ENCODE peak calls at places on chromosomes 16 and 17, in six cellular contexts. C is mammary epithelial cell, B is AG10803, P is PC-9, X is ascending aorta, Q is upper lobe of right lung. K is an unnamed sample.
A peak's percentile ranks its signal among the peaks of the same experiment; 100 is the strongest.

GRCh38 chr16:50523710-50524109 is 24.5 kb upstream of the NKD1 start:
- DNase-seq in C (no peak), B (no peak), P (no peak), X (peak; percentile 34), Q (no peak), K (no peak)

GRCh38 chr16:58243528-58244004 is 45.7 kb upstream of the CSNK2A2 start:
- DNase-seq in C (peak; percentile 79), B (no peak), P (peak; percentile 54), X (no peak), Q (no peak), K (no peak)

GRCh38 chr17:10742431-10742830 is 12.6 kb upstream of the TMEM220 start:
- DNase-seq in C (no peak), B (no peak), P (no peak), X (peak; percentile 44), Q (no peak), K (no peak)

GRCh38 chr16:15576960-15577958 is 65.7 kb downstream of the MARF1 start:
- DNase-seq in C (no peak), B (no peak), P (peak; percentile 43), X (no peak), Q (no peak), K (no peak)

GRCh38 chr17:17839792-17840707 is 3.3 kb upstream of the SREBF1 start:
- DNase-seq in C (peak; percentile 97), B (peak; percentile 93), P (peak; percentile 93), X (peak; percentile 92), Q (peak; percentile 98), K (peak; percentile 88)

GRCh38 chr17:68576811-68577551 is 24.2 kb downstream of the FAM20A start:
- DNase-seq in C (no peak), B (peak; percentile 91), P (no peak), X (no peak), Q (no peak), K (peak; percentile 13)

GRCh38 chr16:58582971-58583765 is 46.5 kb downstream of the CNOT1 start:
- DNase-seq in C (no peak), B (no peak), P (no peak), X (no peak), Q (no peak), K (peak; percentile 20)

GRCh38 chr17:48717367-48718161 is 4.8 kb downstream of the PRAC1 start:
- DNase-seq in C (no peak), B (no peak), P (no peak), X (no peak), Q (no peak), K (no peak)

GRCh38 chr17:39198186-39198566 is 707 bp upstream of the CACNB1 start:
- DNase-seq in C (no peak), B (no peak), P (no peak), X (peak; percentile 68), Q (no peak), K (no peak)

GRCh38 chr17:17082878-17083277 is 40.6 kb downstream of the MPRIP start:
- DNase-seq in C (no peak), B (no peak), P (no peak), X (no peak), Q (peak; percentile 6), K (no peak)

GRCh38 chr17:35846055-35846809 is 22.5 kb downstream of the HEATR9 start:
- DNase-seq in C (no peak), B (peak; percentile 66), P (no peak), X (no peak), Q (no peak), K (no peak)

GRCh38 chr17:3008336-3009279 is 54.8 kb downstream of the OR1D5 start:
- DNase-seq in C (no peak), B (no peak), P (no peak), X (no peak), Q (no peak), K (no peak)

GRCh38 chr17:60107526-60108257 is 29.0 kb upstream of the HEATR6 start:
- DNase-seq in C (no peak), B (peak; percentile 66), P (no peak), X (no peak), Q (no peak), K (no peak)

GRCh38 chr16:57345021-57345420 is 13.6 kb upstream of the CCL22 start:
- DNase-seq in C (peak; percentile 37), B (no peak), P (no peak), X (no peak), Q (no peak), K (no peak)

GRCh38 chr17:32298721-32299578 is 33.3 kb downstream of the RHBDL3 start:
- DNase-seq in C (no peak), B (no peak), P (no peak), X (no peak), Q (no peak), K (no peak)

GRCh38 chr17:16584273-16584995 is 15.4 kb upstream of the ZNF287 start:
- DNase-seq in C (peak; percentile 78), B (peak; percentile 86), P (peak; percentile 67), X (peak; percentile 94), Q (peak; percentile 97), K (peak; percentile 85)

GRCh38 chr16:52581530-52581929 is 34.6 kb upstream of the TOX3 start:
- DNase-seq in C (no peak), B (no peak), P (no peak), X (no peak), Q (no peak), K (no peak)
- TF ChIP-seq CTCF in C (no peak), B (no peak), P (no peak), X (no peak), Q (no peak), K (no peak)

DNA sequence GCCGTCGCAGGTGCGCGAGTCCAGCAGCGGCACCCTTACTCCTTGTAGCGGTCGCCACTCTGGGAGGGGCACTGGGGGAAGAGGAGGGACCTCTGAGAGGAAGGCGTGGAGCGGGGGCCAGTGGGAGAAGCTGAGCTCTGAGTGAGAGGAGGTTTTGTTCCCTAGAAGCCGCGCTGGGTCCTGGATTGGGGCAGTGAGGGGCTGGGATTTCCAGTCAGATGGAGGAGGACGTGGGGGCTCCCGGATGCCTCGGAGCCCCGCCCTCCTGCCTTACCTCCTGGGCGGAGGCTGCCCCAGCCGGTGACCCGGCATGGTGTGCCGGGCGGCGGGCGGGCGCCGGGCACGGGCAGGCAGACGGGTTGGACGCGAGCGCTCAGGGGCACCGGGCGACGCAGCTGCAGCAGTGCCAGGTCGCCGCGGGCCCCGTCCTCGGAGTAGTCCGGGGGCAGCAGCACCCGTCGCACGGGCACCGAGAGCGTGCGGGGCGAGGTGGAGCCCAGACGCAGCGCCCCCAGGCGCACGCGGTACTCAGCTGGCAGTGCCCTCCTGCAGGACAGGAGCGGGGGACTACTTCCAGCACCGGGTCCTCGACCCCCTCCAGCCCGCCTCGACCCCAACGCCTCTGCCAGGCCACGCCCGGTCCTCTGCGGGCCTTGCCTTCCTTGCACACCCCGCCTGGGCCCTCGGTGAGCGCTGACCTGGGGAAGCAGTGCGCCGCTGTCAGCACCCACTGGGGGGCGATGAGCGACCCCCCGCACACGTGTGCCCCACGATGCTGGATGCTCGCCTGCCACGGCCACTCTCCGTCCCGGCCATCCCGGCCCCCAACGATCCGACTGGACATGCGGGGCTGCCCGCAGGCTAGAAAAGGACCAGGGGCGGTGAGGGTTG is 2.0 kb downstream of the PRSS33 start:
- DNase-seq in C (no peak), B (no peak), P (no peak), X (peak; percentile 45), Q (peak; percentile 74), K (no peak)
- TF ChIP-seq CTCF in C (no peak), B (no peak), P (no peak), X (no peak), Q (peak; percentile 25), K (no peak)

GRCh38 chr17:76781056-76781982 is 43.4 kb downstream of the MFSD11 start:
- DNase-seq in C (no peak), B (no peak), P (no peak), X (no peak), Q (no peak), K (no peak)
- TF ChIP-seq CTCF in C (no peak), B (no peak), P (no peak), X (no peak), Q (no peak), K (peak; percentile 10)

GRCh38 chr16:2771496-2772402 is 5.3 kb downstream of the ELOB start:
- DNase-seq in C (no peak), B (no peak), P (no peak), X (no peak), Q (peak; percentile 55), K (no peak)

GRCh38 chr16:2770781-2771111 is 6.3 kb downstream of the ELOB start:
- DNase-seq in C (no peak), B (no peak), P (no peak), X (no peak), Q (no peak), K (no peak)

GRCh38 chr16:2769100-2769529 is 8.0 kb downstream of the ELOB start:
- DNase-seq in C (no peak), B (no peak), P (no peak), X (no peak), Q (peak; percentile 63), K (no peak)

GRCh38 chr16:2769675-2770056 is 7.4 kb downstream of the ELOB start:
- DNase-seq in C (peak; percentile 74), B (peak; percentile 29), P (no peak), X (no peak), Q (peak; percentile 80), K (no peak)

GRCh38 chr16:2770057-2770780 is 6.9 kb downstream of the ELOB start:
- DNase-seq in C (no peak), B (no peak), P (no peak), X (no peak), Q (peak; percentile 63), K (no peak)
- TF ChIP-seq CTCF in C (no peak), B (no peak), P (no peak), X (no peak), Q (no peak), K (peak; percentile 7)

GRCh38 chr16:30416047-30416603 is 8.7 kb downstream of the ZNF771 start:
- DNase-seq in C (no peak), B (no peak), P (no peak), X (no peak), Q (no peak), K (no peak)

GRCh38 chr16:30416624-30417298 is 9.4 kb downstream of the ZNF771 start:
- DNase-seq in C (no peak), B (no peak), P (no peak), X (no peak), Q (no peak), K (no peak)

GRCh38 chr16:30421010-30421409 is 8.8 kb downstream of the DCTPP1 start:
- DNase-seq in C (no peak), B (no peak), P (no peak), X (no peak), Q (no peak), K (no peak)

GRCh38 chr16:30417447-30418349 is 10.3 kb downstream of the ZNF771 start:
- DNase-seq in C (peak; percentile 92), B (peak; percentile 89), P (peak; percentile 81), X (peak; percentile 86), Q (peak; percentile 95), K (peak; percentile 92)

GRCh38 chr16:30418350-30419181 is 11.2 kb downstream of the ZNF771 start:
- DNase-seq in C (no peak), B (no peak), P (no peak), X (no peak), Q (no peak), K (no peak)
- TF ChIP-seq CTCF in C (no peak), B (no peak), P (no peak), X (no peak), Q (no peak), K (no peak)

K was measured in astrocyte of the spinal cord.